ENCODE peak calls at places on chromosome 22, in five cellular contexts. X is type B pancreatic cell, G is body of pancreas, M is mucosa of descending colon, P is tibial artery. R is an unnamed sample.

GRCh38 chr22:45225732-45226560 is 14.7 kb downstream of the KIAA0930 start:
- DNase-seq in X (no peak), G (peak), M (no peak), P (no peak), R (peak)

GRCh38 chr22:20761536-20761935 is 12.4 kb upstream of the SERPIND1 start:
- DNase-seq in X (no peak), G (no peak), M (no peak), P (no peak), R (no peak)

GRCh38 chr22:32843300-32843699 is 41.8 kb downstream of the TIMP3 start:
- DNase-seq in X (no peak), G (no peak), M (no peak), P (no peak), R (no peak)

GRCh38 chr22:28051787-28052356 is 132.8 kb upstream of the PITPNB start:
- DNase-seq in X (no peak), G (peak), M (no peak), P (peak), R (peak)

GRCh38 chr22:22156716-22157499 is 87.7 kb upstream of the VPREB1 start:
- DNase-seq in X (no peak), G (peak), M (no peak), P (no peak), R (no peak)

GRCh38 chr22:42856179-42856864 is 751 bp downstream of the ARFGAP3 start:
- DNase-seq in X (no peak), G (peak), M (peak), P (peak), R (peak)

GRCh38 chr22:42684462-42685195 is 35.4 kb upstream of the CYB5R3 start:
- DNase-seq in X (no peak), G (no peak), M (no peak), P (peak), R (peak)

GRCh38 chr22:36745301-36745995 is 30.5 kb downstream of the IFT27 start:
- DNase-seq in X (no peak), G (peak), M (no peak), P (peak), R (no peak)

GRCh38 chr22:24289138-24289537 is 18.5 kb downstream of the SPECC1L start:
- DNase-seq in X (no peak), G (no peak), M (no peak), P (no peak), R (no peak)

GRCh38 chr22:24593810-24594568 is 1.1 kb upstream of the LRRC75B start:
- DNase-seq in X (no peak), G (peak), M (no peak), P (no peak), R (no peak)

GRCh38 chr22:25779890-25780289 is 37.9 kb downstream of the MYO18B start:
- DNase-seq in X (no peak), G (no peak), M (no peak), P (no peak), R (no peak)

GRCh38 chr22:23226497-23226850 is 46.2 kb downstream of the BCR start:
- DNase-seq in X (no peak), G (no peak), M (no peak), P (no peak), R (no peak)

GRCh38 chr22:42056757-42057511 is 13.7 kb downstream of the NAGA start:
- DNase-seq in X (no peak), G (no peak), M (no peak), P (no peak), R (no peak)

GRCh38 chr22:29971607-29972006 is 88.6 kb downstream of the MTMR3 start:
- DNase-seq in X (no peak), G (no peak), M (no peak), P (no peak), R (no peak)

GRCh38 chr22:41976961-41977566 is 7.8 kb downstream of the SEPTIN3 start:
- DNase-seq in X (no peak), G (no peak), M (no peak), P (no peak), R (no peak)

GRCh38 chr22:29004647-29005371 is 56.8 kb downstream of the C22orf31 start:
- DNase-seq in X (no peak), G (peak), M (peak), P (no peak), R (peak)

GRCh38 chr22:20315337-20316216 is 4.3 kb downstream of the DGCR6L start:
- DNase-seq in X (peak), G (no peak), M (no peak), P (peak), R (no peak)

GRCh38 chr22:27715078-27715477 is 86.5 kb downstream of the MN1 start:
- DNase-seq in X (no peak), G (no peak), M (no peak), P (no peak), R (no peak)

GRCh38 chr22:24588370-24588755 is 4.5 kb downstream of the LRRC75B start:
- DNase-seq in X (no peak), G (peak), M (no peak), P (no peak), R (no peak)

GRCh38 chr22:35457729-35458546 is 58.0 kb downstream of the MCM5 start:
- DNase-seq in X (no peak), G (no peak), M (no peak), P (no peak), R (no peak)

GRCh38 chr22:44182591-44183588 is 2.2 kb downstream of the PARVG start:
- DNase-seq in X (no peak), G (no peak), M (peak), P (peak), R (no peak)

GRCh38 chr22:41305646-41306045 is 4.3 kb downstream of the ZC3H7B start:
- DNase-seq in X (no peak), G (no peak), M (no peak), P (no peak), R (peak)

GRCh38 chr22:26364066-26365015 is 64.7 kb upstream of the ASPHD2 start:
- DNase-seq in X (no peak), G (peak), M (no peak), P (no peak), R (peak)

GRCh38 chr22:31647516-31647915 is 14.5 kb downstream of the PISD start:
- DNase-seq in X (no peak), G (no peak), M (no peak), P (no peak), R (no peak)

GRCh38 chr22:25627271-25627848 is 62.9 kb downstream of the GRK3 start:
- DNase-seq in X (no peak), G (no peak), M (no peak), P (no peak), R (no peak)

GRCh38 chr22:43540570-43540969 is 128.8 kb downstream of the MPPED1 start:
- DNase-seq in X (no peak), G (no peak), M (no peak), P (no peak), R (no peak)

GRCh38 chr22:29310065-29310862 is 3.8 kb downstream of the GAS2L1 start:
- DNase-seq in X (peak), G (no peak), M (no peak), P (no peak), R (peak)

GRCh38 chr22:35008213-35008612 is 57.7 kb upstream of the ISX start:
- DNase-seq in X (no peak), G (no peak), M (no peak), P (no peak), R (no peak)

GRCh38 chr22:20622650-20623339 is 115.4 kb downstream of the MED15 start:
- DNase-seq in X (no peak), G (no peak), M (no peak), P (no peak), R (no peak)

GRCh38 chr22:42868751-42869251 is 11.7 kb upstream of the ARFGAP3 start:
- DNase-seq in X (no peak), G (peak), M (no peak), P (peak), R (no peak)

GRCh38 chr22:50548046-50548912 is 2.6 kb downstream of the KLHDC7B start:
- DNase-seq in X (no peak), G (no peak), M (peak), P (no peak), R (no peak)

GRCh38 chr22:43152001-43152354 is 619 bp downstream of the TSPO start:
- DNase-seq in X (no peak), G (no peak), M (no peak), P (no peak), R (no peak)

GRCh38 chr22:20186871-20187546 is 36.2 kb upstream of the CCDC188 start:
- DNase-seq in X (no peak), G (no peak), M (no peak), P (no peak), R (no peak)

GRCh38 chr22:50733521-50734342 is 4.3 kb upstream of the ACR start:
- DNase-seq in X (peak), G (peak), M (peak), P (peak), R (peak)

GRCh38 chr22:24434472-24435322 is 7.3 kb downstream of the ADORA2A start:
- DNase-seq in X (no peak), G (no peak), M (peak), P (peak), R (peak)

GRCh38 chr22:44256085-44256484 is 56.7 kb downstream of the SHISAL1 start:
- DNase-seq in X (no peak), G (no peak), M (no peak), P (peak), R (no peak)

GRCh38 chr22:23829845-23830372 is 8.9 kb downstream of the DERL3 start:
- DNase-seq in X (no peak), G (no peak), M (no peak), P (no peak), R (no peak)

GRCh38 chr22:20750461-20751184 is 23.3 kb upstream of the SERPIND1 start:
- DNase-seq in X (no peak), G (peak), M (no peak), P (peak), R (peak)

GRCh38 chr22:48238966-48239365 is 1476.5 kb downstream of the TBC1D22A start:
- DNase-seq in X (peak), G (no peak), M (no peak), P (peak), R (no peak)
- TF ChIP-seq CTCF in X (no peak), G (no peak), M (no peak), P (no peak), R (no peak)

DNA sequence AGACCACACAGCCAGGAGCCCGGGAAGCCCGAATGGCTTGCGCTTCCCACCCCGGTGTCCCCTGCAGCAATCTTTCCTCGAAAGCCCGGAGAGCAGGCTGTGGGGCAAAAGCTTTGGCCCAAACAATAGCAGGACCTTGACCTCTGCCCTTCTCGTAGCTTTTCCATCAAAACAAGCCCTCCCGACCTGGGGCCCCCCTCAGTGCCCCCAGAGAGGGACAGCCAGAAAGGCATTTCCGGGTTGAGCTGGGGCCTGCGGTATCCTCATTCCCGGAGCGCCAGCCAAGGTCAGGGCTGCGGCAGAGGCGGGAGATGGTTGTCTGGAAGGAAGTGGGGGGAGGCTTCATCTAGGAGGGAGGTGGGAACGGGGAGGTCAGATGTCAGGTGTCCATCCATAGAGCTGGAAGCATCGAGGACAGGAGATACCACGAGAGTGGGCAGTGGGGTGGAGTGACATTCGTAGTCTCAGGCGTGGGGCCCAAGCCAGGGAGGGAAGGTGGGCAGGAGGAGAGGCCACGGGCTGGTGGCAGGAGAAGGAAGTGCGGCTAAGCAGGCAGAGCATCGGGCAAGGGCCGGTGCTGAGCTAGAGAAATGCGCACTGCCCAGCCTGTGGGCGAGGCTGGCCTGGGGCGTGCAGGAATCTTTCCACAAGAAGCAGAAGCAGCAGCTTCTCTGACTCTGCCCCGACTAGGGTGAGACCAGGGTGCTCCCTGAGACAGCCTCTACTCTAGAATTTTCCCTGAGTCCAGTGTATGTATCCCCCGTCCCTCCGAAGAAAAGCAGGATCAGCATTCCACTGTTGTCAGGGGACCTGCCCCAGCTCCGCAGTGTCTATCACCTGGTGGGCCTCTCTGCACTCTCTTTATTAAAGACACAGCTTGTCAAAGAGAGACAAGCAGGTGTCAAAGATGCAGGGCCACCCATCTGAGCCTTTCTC is 14.3 kb downstream of the PDGFB start:
- DNase-seq in X (no peak), G (no peak), M (no peak), P (no peak), R (no peak)
- TF ChIP-seq CTCF in X (peak), G (no peak), M (no peak), P (no peak), R (no peak)

DNA sequence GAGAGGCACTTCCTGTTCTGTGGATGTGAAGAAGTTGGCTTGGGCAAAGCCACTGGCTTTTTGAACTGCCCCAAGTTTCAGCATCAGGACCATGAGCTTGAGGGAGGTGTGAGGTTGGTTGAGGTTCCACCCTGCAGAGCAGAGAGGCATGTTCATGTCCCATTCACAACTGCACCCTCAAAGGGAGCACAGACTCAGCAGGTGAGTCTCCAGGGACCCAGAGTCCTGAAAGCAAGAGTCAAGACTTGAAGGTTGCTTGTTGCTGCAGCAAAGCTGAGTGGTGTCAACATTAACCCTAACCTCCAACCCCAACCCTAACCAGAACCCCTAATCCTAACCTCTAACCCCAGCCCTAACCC is 556.3 kb downstream of the BRD1 start:
- DNase-seq in X (no peak), G (no peak), M (no peak), P (no peak), R (no peak)
- TF ChIP-seq CTCF in X (no peak), G (no peak), M (no peak), P (no peak), R (no peak)

GRCh38 chr22:19117111-19117512 is 5.1 kb downstream of the DGCR2 start:
- DNase-seq in X (no peak), G (peak), M (no peak), P (no peak), R (no peak)

GRCh38 chr22:19113429-19113828 is 8.8 kb downstream of the DGCR2 start:
- DNase-seq in X (no peak), G (no peak), M (no peak), P (peak), R (no peak)

GRCh38 chr22:19118601-19118880 is 3.7 kb downstream of the DGCR2 start:
- DNase-seq in X (no peak), G (no peak), M (no peak), P (no peak), R (no peak)

GRCh38 chr22:19114984-19115552 is 7.1 kb downstream of the DGCR2 start:
- DNase-seq in X (no peak), G (peak), M (no peak), P (peak), R (no peak)

GRCh38 chr22:19115628-19116027 is 6.6 kb downstream of the DGCR2 start:
- DNase-seq in X (no peak), G (peak), M (no peak), P (peak), R (no peak)
- TF ChIP-seq CTCF in X (no peak), G (no peak), M (no peak), P (no peak), R (no peak)

GRCh38 chr22:38257650-38258246 is 15.1 kb downstream of the TMEM184B start:
- DNase-seq in X (no peak), G (peak), M (peak), P (no peak), R (peak)
- TF ChIP-seq CTCF in X (no peak), G (peak), M (no peak), P (no peak), R (no peak)

GRCh38 chr22:17167486-17167885 is 8.4 kb upstream of the HDHD5 start:
- DNase-seq in X (no peak), G (peak), M (no peak), P (peak), R (no peak)

GRCh38 chr22:17162731-17163130 is 3.7 kb upstream of the HDHD5 start:
- DNase-seq in X (no peak), G (no peak), M (no peak), P (no peak), R (no peak)

GRCh38 chr22:17161991-17162390 is 2.9 kb upstream of the HDHD5 start:
- DNase-seq in X (no peak), G (no peak), M (no peak), P (no peak), R (no peak)

GRCh38 chr22:17159504-17159951 is 451 bp upstream of the HDHD5 start:
- DNase-seq in X (no peak), G (peak), M (peak), P (no peak), R (no peak)

GRCh38 chr22:17164392-17165024 is 5.4 kb upstream of the HDHD5 start:
- DNase-seq in X (no peak), G (no peak), M (no peak), P (no peak), R (no peak)
- TF ChIP-seq CTCF in X (peak), G (no peak), M (no peak), P (no peak), R (no peak)

GRCh38 chr22:46293591-46294260 is 2.9 kb upstream of the GTSE1 start:
- DNase-seq in X (no peak), G (no peak), M (no peak), P (peak), R (no peak)
- TF ChIP-seq CTCF in X (no peak), G (no peak), M (no peak), P (no peak), R (no peak)